ENCODE peak calls at places on chromosomes 5 and 9, in six cellular contexts. M is H1, G is HepG2, H is GM12878, U is HCT116, I is K562. V is an unnamed sample. For H3K27me3 and H3K4me1, the result is how much of the 10 kb centered on the place peaks cover.

GRCh38 chr9:130171226-130172148 is 717 bp upstream of the NCS1 start:
- DNase-seq in M (peak), G (no peak), H (no peak), U (no peak), I (no peak), V (no peak)

GRCh38 chr5:45799388-45799787 is 103.2 kb upstream of the HCN1 start:
- DNase-seq in M (no peak), G (no peak), H (no peak), U (no peak), I (no peak), V (no peak)

GRCh38 chr5:57441557-57441956 is 41.1 kb downstream of the ACTBL2 start:
- DNase-seq in M (no peak), G (no peak), H (no peak), U (no peak), I (peak), V (no peak)

GRCh38 chr9:123637596-123637939 is 281.6 kb downstream of the CRB2 start:
- DNase-seq in M (no peak), G (no peak), H (no peak), U (no peak), I (no peak), V (no peak)

GRCh38 chr5:168364738-168365550 is 73.5 kb downstream of the WWC1 start:
- DNase-seq in M (peak), G (peak), H (no peak), U (no peak), I (no peak), V (no peak)

GRCh38 chr9:99093492-99093791 is 11.5 kb upstream of the TGFBR1 start:
- DNase-seq in M (no peak), G (no peak), H (no peak), U (no peak), I (no peak), V (no peak)

GRCh38 chr5:142326480-142326938 is 1.7 kb upstream of the SPRY4 start:
- DNase-seq in M (no peak), G (no peak), H (no peak), U (no peak), I (no peak), V (no peak)

GRCh38 chr9:126696764-126697145 is 83.0 kb downstream of the LMX1B start:
- DNase-seq in M (no peak), G (no peak), H (no peak), U (no peak), I (no peak), V (no peak)

GRCh38 chr5:67160985-67161384 is 35.6 kb downstream of the CD180 start:
- DNase-seq in M (no peak), G (no peak), H (no peak), U (no peak), I (no peak), V (no peak)

GRCh38 chr5:81195334-81195929 is 37.7 kb upstream of the CKMT2 start:
- DNase-seq in M (no peak), G (no peak), H (no peak), U (no peak), I (peak), V (no peak)

GRCh38 chr5:140926211-140926902 is at the start of gene PCDHAC1:
- DNase-seq in M (peak), G (no peak), H (no peak), U (peak), I (peak), V (peak)

GRCh38 chr9:121201045-121201737 is 478 bp downstream of the RAB14 start:
- DNase-seq in M (peak), G (no peak), H (no peak), U (no peak), I (peak), V (no peak)

GRCh38 chr9:99873943-99874584 is 32.4 kb upstream of the STX17 start:
- DNase-seq in M (no peak), G (no peak), H (no peak), U (no peak), I (no peak), V (no peak)

GRCh38 chr9:16532681-16533450 is 337.6 kb downstream of the BNC2 start:
- DNase-seq in M (no peak), G (no peak), H (no peak), U (no peak), I (no peak), V (no peak)

GRCh38 chr5:82894754-82895153 is 182.4 kb downstream of the TMEM167A start:
- DNase-seq in M (no peak), G (no peak), H (no peak), U (no peak), I (no peak), V (no peak)

GRCh38 chr5:178467261-178468195 is 122.7 kb downstream of the COL23A1 start:
- DNase-seq in M (no peak), G (no peak), H (no peak), U (no peak), I (no peak), V (no peak)

GRCh38 chr5:172881691-172882370 is 47.8 kb downstream of the ERGIC1 start:
- DNase-seq in M (no peak), G (no peak), H (peak), U (peak), I (peak), V (no peak)

GRCh38 chr5:88827997-88828396 is 55.0 kb downstream of the MEF2C start:
- DNase-seq in M (no peak), G (no peak), H (no peak), U (no peak), I (no peak), V (no peak)

GRCh38 chr5:66659780-66660179 is 63.6 kb downstream of the MAST4 start:
- DNase-seq in M (no peak), G (no peak), H (no peak), U (no peak), I (no peak), V (no peak)

GRCh38 chr9:89701221-89701798 is 96.5 kb downstream of the GADD45G start:
- DNase-seq in M (no peak), G (no peak), H (peak), U (no peak), I (no peak), V (no peak)

GRCh38 chr5:55533806-55534435 is 843 bp downstream of the PLPP1 start:
- DNase-seq in M (no peak), G (peak), H (peak), U (no peak), I (no peak), V (peak)

DNA sequence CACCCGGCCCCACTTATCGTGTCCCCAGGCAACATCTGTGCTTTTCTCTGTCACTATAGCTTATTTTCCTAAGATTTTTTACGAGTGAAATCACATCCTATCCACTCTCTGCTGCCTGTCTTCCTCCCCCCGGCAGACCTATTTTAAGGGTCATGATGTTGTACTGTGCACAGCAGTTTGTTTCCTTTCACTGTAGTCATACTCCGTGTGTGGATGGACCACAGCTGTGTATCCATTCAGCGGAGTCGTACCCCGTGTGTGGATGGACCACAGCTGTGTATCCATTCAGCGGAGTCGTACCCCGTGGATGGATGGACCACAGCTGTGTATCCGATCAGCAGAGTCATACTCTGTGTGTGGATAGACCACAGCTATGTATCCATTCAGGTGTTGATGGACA is 8.7 kb upstream of the FCN2 start:
- DNase-seq in M (no peak), G (no peak), H (no peak), U (no peak), I (no peak), V (no peak)
- H3K27me3 ChIP-seq in M (under half), G (under half), H (under half), U (under half), I (under half), V (under half)

GRCh38 chr9:137436761-137437600 is 4.2 kb downstream of the ENTPD8 start:
- DNase-seq in M (no peak), G (no peak), H (no peak), U (no peak), I (no peak), V (no peak)

GRCh38 chr9:137439158-137439714 is 1.9 kb downstream of the ENTPD8 start:
- DNase-seq in M (no peak), G (no peak), H (no peak), U (no peak), I (no peak), V (no peak)

GRCh38 chr9:137435980-137436760 is 5.0 kb downstream of the ENTPD8 start:
- DNase-seq in M (no peak), G (peak), H (no peak), U (peak), I (peak), V (no peak)

GRCh38 chr9:137438591-137439157 is 2.5 kb downstream of the ENTPD8 start:
- DNase-seq in M (no peak), G (no peak), H (no peak), U (no peak), I (no peak), V (no peak)

GRCh38 chr9:137437691-137438590 is 3.2 kb downstream of the ENTPD8 start:
- DNase-seq in M (no peak), G (no peak), H (no peak), U (no peak), I (no peak), V (no peak)
- TF ChIP-seq ZNF274 in M (no peak), G (no peak), H (no peak), U (no peak), I (no peak), V (no peak)

DNA sequence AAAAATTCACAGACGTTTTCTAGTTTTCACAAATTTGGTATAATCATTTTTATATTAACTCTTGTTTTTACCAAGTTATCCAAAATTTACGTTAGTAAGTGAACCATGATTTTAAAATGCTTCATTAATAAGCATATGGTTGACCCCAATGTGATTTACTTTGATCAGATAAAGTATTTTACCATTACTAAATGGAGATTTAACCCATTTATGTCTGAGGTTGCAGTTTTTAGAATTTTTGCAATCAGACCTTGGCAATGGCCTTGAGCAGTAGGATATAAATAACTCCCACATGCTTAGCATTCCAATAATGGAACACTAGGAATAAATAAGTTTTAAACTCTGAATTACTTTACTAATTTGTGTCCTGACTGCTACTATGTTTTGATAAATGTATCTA is 84.6 kb downstream of the NDUFS4 start:
- DNase-seq in M (no peak), G (no peak), H (no peak), U (no peak), I (no peak), V (no peak)
- H3K4me1 ChIP-seq in M (under half), G (under half), H (under half), U (under half), I (under half), V (under half)

GRCh38 chr5:139642891-139643871 is 5.0 kb upstream of the CXXC5 start:
- DNase-seq in M (peak), G (peak), H (no peak), U (no peak), I (no peak), V (no peak)
- H3K27me3 ChIP-seq in M (under half), G (under half), H (under half), U (under half), I (under half), V (under half)

DNA sequence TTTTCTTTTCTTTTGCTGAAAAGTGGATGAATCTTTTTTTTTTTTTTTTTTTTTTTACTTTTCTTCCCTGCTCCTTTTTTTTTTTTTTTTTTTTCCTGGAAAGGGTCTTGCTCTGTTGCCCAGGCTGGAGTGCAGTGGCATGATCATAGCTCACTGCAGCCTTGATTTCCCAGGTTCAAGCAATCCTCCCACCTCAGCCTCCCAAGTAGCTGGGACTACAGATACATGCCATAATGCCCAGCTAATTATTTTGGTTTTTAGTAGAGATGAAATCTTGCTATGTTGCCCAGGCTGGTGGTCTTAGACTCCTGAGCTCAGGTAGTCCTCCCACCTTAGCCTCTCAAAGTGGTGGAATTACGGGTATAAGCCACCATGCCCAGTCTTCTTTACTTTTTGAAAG is 20.9 kb downstream of the HSD17B4 start:
- DNase-seq in M (no peak), G (no peak), H (no peak), U (no peak), I (no peak), V (no peak)
- TF ChIP-seq ZNF274 in M (no peak), G (no peak), H (no peak), U (no peak), I (no peak), V (no peak)

GRCh38 chr5:31733365-31733764 is 94.4 kb downstream of the PDZD2 start:
- DNase-seq in M (no peak), G (no peak), H (no peak), U (no peak), I (no peak), V (no peak)

GRCh38 chr5:31730139-31730538 is 91.2 kb downstream of the PDZD2 start:
- DNase-seq in M (no peak), G (no peak), H (no peak), U (no peak), I (no peak), V (no peak)

GRCh38 chr5:31731710-31732301 is 92.9 kb downstream of the PDZD2 start:
- DNase-seq in M (no peak), G (no peak), H (no peak), U (no peak), I (no peak), V (no peak)

GRCh38 chr5:31728039-31728438 is 89.1 kb downstream of the PDZD2 start:
- DNase-seq in M (no peak), G (no peak), H (no peak), U (no peak), I (no peak), V (no peak)

GRCh38 chr5:31731016-31731415 is 92.1 kb downstream of the PDZD2 start:
- DNase-seq in M (no peak), G (no peak), H (no peak), U (no peak), I (no peak), V (peak)
- H3K4me1 ChIP-seq in M (under half), G (under half), H (under half), U (under half), I (under half), V (under half)

GRCh38 chr5:165779505-165779904 is 2274.1 kb downstream of the MAT2B start:
- DNase-seq in M (no peak), G (no peak), H (no peak), U (no peak), I (no peak), V (no peak)
- H3K27me3 ChIP-seq in M (under half), G (under half), H (under half), U (under half), I (under half), V (under half)

GRCh38 chr5:95620870-95621838 is 1.3 kb downstream of the GPR150 start:
- DNase-seq in M (peak), G (no peak), H (no peak), U (no peak), I (no peak), V (no peak)
- TF ChIP-seq ZNF274 in M (no peak), G (peak), H (no peak), U (no peak), I (no peak), V (no peak)

V was measured in NT2/D1.